ENCODE peak calls at places on chromosomes 7 and 10, in four cellular contexts. V, P, W and E are unnamed samples. For H3K9me3, the result is how much of the 10 kb centered on the place peaks cover.

GRCh38 chr10:112115781-112116385 is 67.7 kb downstream of the GPAM start:
- DNase-seq in P (peak), V (no peak), W (no peak), E (no peak)

GRCh38 chr7:158973440-158973839 is 117.1 kb downstream of the DYNC2I1 start:
- DNase-seq in W (peak), V (peak), P (peak), E (no peak)

GRCh38 chr10:49398000-49398861 is 2.3 kb upstream of the DRGX start:
- DNase-seq in P (peak), V (peak), W (peak), E (no peak)

GRCh38 chr10:119658274-119658673 is 7.1 kb downstream of the BAG3 start:
- DNase-seq in P (peak), W (no peak), V (no peak), E (peak)

GRCh38 chr10:70135684-70136083 is 3.1 kb upstream of the AIFM2 start:
- DNase-seq in P (no peak), V (no peak), W (no peak), E (no peak)

GRCh38 chr10:3085785-3086567 is 18.6 kb downstream of the PFKP start:
- DNase-seq in V (peak), P (no peak), W (no peak), E (no peak)

GRCh38 chr7:137664846-137665245 is 181.9 kb downstream of the DGKI start:
- DNase-seq in P (no peak), V (no peak), W (no peak), E (no peak)

GRCh38 chr10:103695584-103696005 is 159.8 kb downstream of the SH3PXD2A start:
- DNase-seq in W (no peak), V (no peak), P (no peak), E (peak)

GRCh38 chr10:35216303-35216905 is 89.8 kb downstream of the CREM start:
- DNase-seq in V (no peak), W (no peak), P (no peak), E (no peak)

GRCh38 chr7:134298902-134299683 is 17.6 kb downstream of the SLC35B4 start:
- DNase-seq in W (no peak), P (peak), V (no peak), E (peak)

GRCh38 chr10:133011883-133012282 is 69.5 kb upstream of the CFAP46 start:
- DNase-seq in V (no peak), P (no peak), W (no peak), E (no peak)

GRCh38 chr10:110008518-110009339 is 945 bp downstream of the ADD3 start:
- DNase-seq in P (peak), V (peak), W (peak), E (peak)

GRCh38 chr10:19762026-19762425 is 54.2 kb upstream of the PLXDC2 start:
- DNase-seq in W (no peak), V (no peak), P (no peak), E (no peak)

GRCh38 chr7:47954231-47954911 is 6.1 kb upstream of the PKD1L1 start:
- DNase-seq in V (no peak), P (no peak), W (no peak), E (no peak)

GRCh38 chr7:94297397-94297838 is 97.3 kb upstream of the COL1A2 start:
- DNase-seq in P (peak), V (no peak), W (no peak), E (no peak)

GRCh38 chr10:63866075-63866746 is 345.0 kb downstream of the REEP3 start:
- DNase-seq in V (peak), W (peak), P (peak), E (no peak)

GRCh38 chr10:30056767-30057355 is 2.5 kb downstream of the JCAD start:
- DNase-seq in P (no peak), V (no peak), W (no peak), E (no peak)

GRCh38 chr7:16669581-16669980 is 23.6 kb downstream of the BZW2 start:
- DNase-seq in P (no peak), W (no peak), V (no peak), E (no peak)

GRCh38 chr10:91185239-91185875 is 35.1 kb upstream of the PCGF5 start:
- DNase-seq in V (no peak), W (no peak), P (peak), E (no peak)

GRCh38 chr10:49609283-49610014 is 661 bp upstream of the SLC18A3 start:
- DNase-seq in W (no peak), V (peak), P (no peak), E (peak)

GRCh38 chr7:107277331-107277730 is 108.5 kb downstream of the HBP1 start:
- DNase-seq in P (no peak), V (no peak), W (no peak), E (no peak)

GRCh38 chr7:48154792-48155413 is 16.4 kb upstream of the ABCA13 start:
- DNase-seq in V (no peak), P (peak), W (peak), E (no peak)

GRCh38 chr7:141550694-141551079 is 523 bp upstream of the AGK start:
- DNase-seq in P (peak), V (peak), W (no peak), E (no peak)

GRCh38 chr10:6678211-6678803 is 98.2 kb upstream of the PRKCQ start:
- DNase-seq in W (peak), P (peak), V (no peak), E (no peak)

GRCh38 chr7:37354661-37355131 is 94.0 kb downstream of the ELMO1 start:
- DNase-seq in P (peak), W (no peak), V (no peak), E (no peak)

GRCh38 chr7:106957766-106958165 is 86.7 kb upstream of the PRKAR2B start:
- DNase-seq in W (no peak), P (no peak), V (no peak), E (no peak)

GRCh38 chr10:68553138-68553537 is 7.0 kb upstream of the TET1 start:
- DNase-seq in P (no peak), V (no peak), W (no peak), E (no peak)

GRCh38 chr10:61993676-61994401 is 92.3 kb downstream of the ARID5B start:
- DNase-seq in V (no peak), W (no peak), P (no peak), E (no peak)

GRCh38 chr10:46326971-46327370 is 40.2 kb downstream of the ANTXRL start:
- DNase-seq in W (no peak), P (no peak), V (peak), E (no peak)

GRCh38 chr7:121937224-121937623 is 64.3 kb downstream of the PTPRZ1 start:
- DNase-seq in P (no peak), W (no peak), V (no peak), E (no peak)

GRCh38 chr10:114551310-114551972 is 106.6 kb downstream of the ABLIM1 start:
- DNase-seq in W (no peak), V (peak), P (peak), E (no peak)

GRCh38 chr7:5349437-5350173 is 66.9 kb downstream of the SLC29A4 start:
- DNase-seq in W (no peak), V (no peak), P (no peak), E (no peak)

GRCh38 chr10:13613519-13613918 is 26.8 kb downstream of the PRPF18 start:
- DNase-seq in P (peak), W (no peak), V (no peak), E (no peak)

GRCh38 chr7:129163875-129164544 is 19.5 kb downstream of the TSPAN33 start:
- DNase-seq in W (no peak), V (no peak), P (peak), E (no peak)

GRCh38 chr7:897771-898376 is 21.5 kb downstream of the GET4 start:
- DNase-seq in W (no peak), P (peak), V (peak), E (no peak)

GRCh38 chr7:87325576-87326370 is 19.7 kb upstream of the CROT start:
- DNase-seq in W (no peak), P (no peak), V (no peak), E (no peak)

GRCh38 chr7:69761290-69761922 is 163.1 kb downstream of the AUTS2 start:
- DNase-seq in W (no peak), P (no peak), V (no peak), E (no peak)

GRCh38 chr7:29622335-29623265 is 59.0 kb downstream of the PRR15 start:
- DNase-seq in P (peak), W (no peak), V (no peak), E (no peak)

GRCh38 chr7:18976715-18977466 is 140.5 kb downstream of the TWIST1 start:
- DNase-seq in P (no peak), W (no peak), V (no peak), E (no peak)
- H3K9me3 ChIP-seq in P (under half), W (under half), V (under half), E (under half)

GRCh38 chr7:50766106-50766505 is 16.6 kb downstream of the GRB10 start:
- DNase-seq in V (no peak), P (no peak), W (no peak), E (no peak)
- H3K9me3 ChIP-seq in V (under half), P (under half), W (under half), E (under half)

GRCh38 chr7:157940497-157940896 is 603.7 kb downstream of the DNAJB6 start:
- DNase-seq in W (no peak), V (no peak), P (no peak), E (no peak)
- H3K9me3 ChIP-seq in W (under half), V (under half), P (under half), E (under half)

GRCh38 chr10:108696792-108697477 is 1226.4 kb downstream of the XPNPEP1 start:
- DNase-seq in P (no peak), W (no peak), V (no peak), E (no peak)
- H3K9me3 ChIP-seq in P (under half), W (under half), V (under half), E (under half)

GRCh38 chr10:37826806-37827205 is 30.6 kb downstream of the ZNF248 start:
- DNase-seq in W (no peak), V (no peak), P (no peak), E (no peak)

DNA sequence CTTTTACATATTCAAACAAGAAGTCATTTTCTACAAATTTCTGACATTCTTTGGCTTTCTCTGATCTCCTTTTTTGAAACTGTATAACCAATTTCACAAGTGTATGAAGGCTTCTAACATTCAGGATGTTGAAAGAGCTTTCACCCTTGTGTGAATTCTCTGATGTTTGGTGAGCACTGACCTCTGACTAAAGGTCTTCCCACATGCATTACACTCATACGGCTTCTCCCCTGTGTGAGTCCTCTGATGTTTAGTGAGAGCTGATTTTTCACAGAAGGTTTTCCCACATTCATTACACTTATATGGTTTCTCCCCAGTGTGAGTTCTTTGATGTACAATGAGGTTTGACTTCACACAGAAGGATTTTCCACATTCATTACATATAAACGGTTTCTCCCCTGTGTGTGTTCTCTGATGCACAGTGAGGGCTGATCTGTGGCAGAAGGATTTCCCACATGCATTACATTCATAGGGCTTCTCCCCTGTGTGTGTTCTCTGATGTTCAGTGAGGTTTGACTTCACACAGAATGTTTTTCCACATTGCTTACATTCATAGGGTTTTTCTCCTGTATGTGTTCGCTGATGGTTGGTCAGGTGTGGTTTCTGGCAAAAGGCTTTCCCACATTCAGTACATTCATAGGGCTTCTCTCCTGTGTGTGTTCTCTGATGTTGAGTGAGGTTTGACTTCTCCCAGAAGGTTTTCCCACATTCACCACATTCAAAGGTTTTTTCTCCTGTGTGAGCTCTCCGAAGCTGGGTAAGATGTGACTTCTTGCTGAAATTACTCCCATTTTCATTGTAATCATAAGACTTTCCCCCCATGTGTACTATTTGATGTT is 25.7 kb downstream of the ZNF248 start:
- DNase-seq in W (no peak), P (no peak), V (no peak), E (no peak)
- H3K9me3 ChIP-seq in W (under half), P (under half), V (under half), E (under half)

GRCh38 chr10:74718208-74718607 is 108.2 kb upstream of the KAT6B start:
- DNase-seq in V (no peak), W (no peak), P (no peak), E (no peak)
- H3K9me3 ChIP-seq in V (under half), W (under half), P (under half), E (under half)

GRCh38 chr7:64373017-64373416 is 59.3 kb downstream of the ZNF736 start:
- DNase-seq in V (no peak), W (no peak), P (no peak), E (no peak)
- H3K9me3 ChIP-seq in V (under half), W (under half), P (under half), E (under half)

GRCh38 chr7:22550514-22551010 is 50.6 kb upstream of the STEAP1B start:
- DNase-seq in V (no peak), W (no peak), P (no peak), E (no peak)

GRCh38 chr7:22557167-22557566 is 57.2 kb upstream of the STEAP1B start:
- DNase-seq in W (no peak), V (no peak), P (no peak), E (no peak)

GRCh38 chr7:22551768-22552513 is 52.0 kb upstream of the STEAP1B start:
- DNase-seq in W (no peak), P (no peak), V (no peak), E (no peak)

GRCh38 chr7:22555476-22555875 is 55.5 kb upstream of the STEAP1B start:
- DNase-seq in W (no peak), V (no peak), P (no peak), E (no peak)

DNA sequence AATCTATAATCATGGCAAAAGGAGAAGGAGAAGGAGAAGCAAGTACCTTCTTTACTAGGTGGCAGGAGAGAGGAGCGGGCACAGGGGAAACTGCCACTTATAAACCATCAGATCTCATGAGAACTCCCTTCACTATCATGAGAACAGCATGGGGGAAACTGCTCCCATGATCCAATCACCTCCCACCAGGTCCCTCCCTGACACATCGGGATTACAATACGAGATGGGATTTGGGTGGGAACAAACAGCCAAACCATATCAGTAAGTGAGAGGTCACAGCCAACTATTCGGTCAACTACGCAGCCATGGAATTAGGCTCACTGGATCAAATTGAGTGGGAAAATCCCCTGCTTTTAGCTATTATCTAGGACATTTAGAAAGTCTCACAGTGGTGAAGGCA is 54.2 kb upstream of the STEAP1B start:
- DNase-seq in W (no peak), P (no peak), V (no peak), E (no peak)
- H3K9me3 ChIP-seq in W (under half), P (under half), V (under half), E (under half)

GRCh38 chr10:125953778-125954385 is 57.5 kb downstream of the FANK1 start:
- DNase-seq in V (no peak), P (no peak), W (no peak), E (no peak)
- H3K9me3 ChIP-seq in V (under half), P (under half), W (under half), E (under half)

GRCh38 chr7:53628775-53629174 is 593.3 kb downstream of the POM121L12 start:
- DNase-seq in P (no peak), W (no peak), V (no peak), E (no peak)
- H3K9me3 ChIP-seq in P (under half), W (under half), V (under half), E (under half)